ENCODE peak calls at places on chromosomes 13 and 19, in nine cellular contexts. C, S, J, H, U, A, Z, O and I are unnamed samples.

GRCh38 chr13:42275098-42275471 is 3.1 kb downstream of the AKAP11 start:
- DNase-seq in O (peak; percentile 80), C (no peak), U (no peak), J (no peak), S (peak; percentile 24), A (no peak), Z (no peak), H (no peak), I (no peak)

GRCh38 chr19:33794578-33795369 is 1.9 kb upstream of the KCTD15 start:
- DNase-seq in J (no peak), H (peak; percentile 40), S (peak; percentile 9), Z (peak; percentile 66), O (no peak), U (no peak), A (no peak), C (no peak), I (no peak)

GRCh38 chr19:55156202-55157063 is 1.1 kb downstream of the TNNI3 start:
- DNase-seq in O (peak; percentile 60), U (peak; percentile 44), S (peak; percentile 54), H (peak; percentile 63), A (no peak), Z (no peak), C (peak; percentile 89), J (no peak), I (no peak)

GRCh38 chr19:42407085-42407815 is 17.2 kb upstream of the CNFN start:
- DNase-seq in A (no peak), H (no peak), C (no peak), J (peak; percentile 33), U (no peak), O (no peak), S (no peak), Z (no peak), I (no peak)

GRCh38 chr19:48635263-48635965 is 1.8 kb downstream of the DBP start:
- DNase-seq in H (peak; percentile 77), S (peak; percentile 75), J (peak; percentile 78), A (peak; percentile 70), C (peak; percentile 73), U (no peak), Z (peak; percentile 88), O (peak; percentile 86), I (peak; percentile 95)

GRCh38 chr19:49683814-49684250 is 5.6 kb upstream of the ADM5 start:
- DNase-seq in Z (no peak), S (no peak), C (no peak), O (no peak), U (no peak), J (no peak), A (no peak), H (no peak), I (no peak)

GRCh38 chr13:110306960-110307696 is at the start of the genes COL4A1 and COL4A2:
- DNase-seq in C (peak; percentile 49), J (peak; percentile 80), H (peak; percentile 87), O (no peak), U (peak; percentile 71), Z (peak; percentile 89), A (peak; percentile 77), S (peak; percentile 79), I (no peak)

GRCh38 chr19:54209748-54210494 is 9.3 kb downstream of the RPS9 start:
- DNase-seq in S (peak; percentile 96), O (no peak), Z (peak; percentile 91), J (peak; percentile 94), A (peak; percentile 84), H (peak; percentile 80), C (peak; percentile 93), U (peak; percentile 99), I (no peak)

GRCh38 chr13:106619688-106620555 is 52.0 kb upstream of the ARGLU1 start:
- DNase-seq in Z (peak; percentile 26), H (no peak), J (no peak), O (peak; percentile 45), U (peak; percentile 81), A (no peak), S (peak; percentile 83), C (peak; percentile 51), I (no peak)

GRCh38 chr13:29771247-29771646 is 79.2 kb downstream of the UBL3 start:
- DNase-seq in O (peak; percentile 41), C (peak; percentile 36), J (no peak), H (no peak), U (peak; percentile 56), S (peak; percentile 48), Z (no peak), A (no peak), I (no peak)

GRCh38 chr19:7292950-7293794 is 1.0 kb downstream of the INSR start:
- DNase-seq in Z (peak; percentile 75), J (peak; percentile 69), A (no peak), O (peak; percentile 56), S (peak; percentile 48), C (no peak), H (peak; percentile 45), U (no peak), I (peak; percentile 83)

GRCh38 chr13:27170521-27171243 is 929 bp downstream of the USP12 start:
- DNase-seq in A (no peak), S (peak; percentile 87), J (peak; percentile 70), U (no peak), C (peak; percentile 39), O (peak; percentile 50), Z (peak; percentile 71), H (peak; percentile 36), I (peak; percentile 90)

GRCh38 chr13:26202365-26202972 is 19.6 kb downstream of the RNF6 start:
- DNase-seq in A (no peak), O (no peak), C (no peak), H (no peak), Z (no peak), J (no peak), S (peak; percentile 57), U (no peak), I (no peak)

GRCh38 chr13:53782400-53783030 is 753.9 kb downstream of the OLFM4 start:
- DNase-seq in S (peak; percentile 68), U (peak; percentile 66), J (no peak), A (no peak), Z (no peak), C (peak; percentile 35), O (peak; percentile 50), H (no peak), I (no peak)

DNA sequence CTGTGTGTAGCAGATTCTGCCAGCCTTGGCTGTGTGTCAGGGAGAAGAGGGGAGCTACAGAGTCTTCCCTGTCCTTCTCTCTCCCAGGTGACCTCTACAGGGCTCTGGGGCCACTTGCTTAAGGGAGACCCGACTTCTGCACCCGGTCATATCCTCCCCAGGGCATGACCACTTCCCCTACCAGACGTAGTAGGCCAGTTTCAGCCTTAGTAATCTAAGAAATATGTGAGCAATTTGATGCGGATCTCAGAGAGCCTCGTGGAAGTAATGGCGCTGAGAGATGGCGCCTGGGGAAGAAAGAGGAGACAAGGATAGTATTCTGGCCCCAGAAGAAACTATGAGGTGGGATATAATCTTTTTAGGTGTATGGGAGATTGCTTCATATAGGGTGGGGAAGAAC is 41.9 kb downstream of the NFIX start:
- DNase-seq in H (no peak), S (peak; percentile 92), U (peak; percentile 75), A (no peak), C (peak; percentile 27), J (peak; percentile 66), Z (no peak), O (no peak), I (no peak)
- H3K4me1 ChIP-seq in H (peaks cover 100% of the 10 kb centered on the region), S (peaks cover 94% of the 10 kb centered on the region), U (peaks cover 45% of the 10 kb centered on the region), A (peaks cover 96% of the 10 kb centered on the region), C (peaks cover 17% of the 10 kb centered on the region), J (peaks cover 8% of the 10 kb centered on the region), Z (peaks cover 44% of the 10 kb centered on the region), O (no peaks in the 10 kb centered on the region), I (peaks cover 5% of the 10 kb centered on the region)

DNA sequence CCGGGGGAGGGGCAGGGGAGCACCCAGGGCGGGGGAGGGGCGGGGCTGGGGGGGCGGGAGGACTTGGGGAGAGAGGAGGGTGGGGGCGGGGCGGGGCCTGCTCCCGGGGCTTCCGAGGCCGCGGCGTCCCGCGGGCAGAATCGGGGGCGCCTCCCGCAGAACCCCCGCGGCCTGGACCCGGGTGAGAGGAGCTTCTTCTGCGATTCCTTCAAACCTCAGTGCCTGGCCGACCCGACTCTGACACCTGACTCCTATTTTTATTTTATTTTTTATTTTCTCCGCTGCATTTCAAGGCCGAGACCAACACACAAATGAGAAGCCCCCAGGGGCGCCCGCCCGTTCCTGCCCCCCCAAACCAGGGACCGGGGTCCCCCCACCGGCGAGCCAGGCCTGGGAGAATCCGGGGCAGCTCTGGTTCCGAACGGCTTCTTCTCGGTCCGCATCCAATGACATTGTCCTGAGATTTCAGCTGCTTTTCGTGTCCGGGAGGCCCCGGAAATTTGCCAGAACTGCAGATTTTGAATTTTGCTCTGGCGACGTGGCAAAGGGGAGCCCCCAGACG is 522 bp upstream of the GRTP1 start:
- DNase-seq in H (no peak), A (no peak), Z (no peak), U (peak; percentile 9), C (no peak), J (no peak), S (peak; percentile 41), O (no peak), I (no peak)
- H3K4me1 ChIP-seq in H (peaks cover 13% of the 10 kb centered on the region), A (peaks cover 22% of the 10 kb centered on the region), Z (peaks cover 15% of the 10 kb centered on the region), U (no peaks in the 10 kb centered on the region), C (no peaks in the 10 kb centered on the region), J (no peaks in the 10 kb centered on the region), S (no peaks in the 10 kb centered on the region), O (no peaks in the 10 kb centered on the region), I (peaks cover 15% of the 10 kb centered on the region)

DNA sequence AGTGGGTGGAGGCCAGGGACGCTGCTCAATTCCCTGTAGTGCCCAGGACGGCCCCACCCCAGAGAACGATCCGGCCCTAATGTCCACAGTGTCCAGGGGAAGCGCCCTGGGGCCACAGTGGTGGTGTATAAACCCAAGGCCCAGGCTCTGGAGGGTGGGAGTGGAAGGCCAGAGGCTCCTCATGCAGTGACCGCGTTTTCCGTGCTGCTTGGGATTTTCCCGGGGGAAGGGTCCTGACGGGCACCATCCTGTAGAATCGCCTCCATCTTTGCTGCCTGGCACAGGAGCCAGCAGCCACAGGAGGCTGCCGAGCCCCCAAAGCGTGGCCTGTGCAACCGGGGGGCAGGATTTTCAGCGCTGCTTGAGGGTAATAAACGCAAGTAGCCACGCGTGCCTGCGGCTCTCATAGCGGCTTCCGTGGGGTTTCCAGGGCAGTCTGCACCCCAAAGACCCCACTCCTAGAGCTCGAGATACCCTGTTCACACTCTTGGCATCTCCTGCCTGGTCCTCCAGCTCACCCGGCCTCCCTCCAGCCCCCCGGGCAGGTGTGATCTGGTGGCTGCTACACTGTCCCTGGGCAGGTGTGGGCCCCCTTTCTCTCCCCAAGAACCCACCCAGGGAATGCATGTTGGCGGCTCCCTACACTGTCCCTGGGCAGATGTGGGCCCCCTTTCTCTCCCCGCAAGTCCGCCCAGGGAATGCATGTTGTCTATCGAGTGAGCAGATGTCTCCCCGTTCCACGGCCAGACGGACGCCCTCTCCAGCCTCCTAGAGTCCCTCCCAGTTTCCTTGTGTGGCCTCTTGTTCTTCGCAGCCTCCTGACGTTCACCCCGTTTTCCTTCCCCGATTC is 2.2 kb downstream of the NCLN start:
- DNase-seq in S (no peak), C (no peak), Z (peak; percentile 36), U (no peak), J (no peak), H (no peak), A (no peak), O (no peak), I (no peak)
- H3K4me1 ChIP-seq in S (peaks cover 10% of the 10 kb centered on the region), C (peaks cover 11% of the 10 kb centered on the region), Z (peaks cover 11% of the 10 kb centered on the region), U (peaks cover 9% of the 10 kb centered on the region), J (no peaks in the 10 kb centered on the region), H (peaks cover 44% of the 10 kb centered on the region), A (peaks cover 35% of the 10 kb centered on the region), O (peaks cover 14% of the 10 kb centered on the region), I (peaks cover 93% of the 10 kb centered on the region)

DNA sequence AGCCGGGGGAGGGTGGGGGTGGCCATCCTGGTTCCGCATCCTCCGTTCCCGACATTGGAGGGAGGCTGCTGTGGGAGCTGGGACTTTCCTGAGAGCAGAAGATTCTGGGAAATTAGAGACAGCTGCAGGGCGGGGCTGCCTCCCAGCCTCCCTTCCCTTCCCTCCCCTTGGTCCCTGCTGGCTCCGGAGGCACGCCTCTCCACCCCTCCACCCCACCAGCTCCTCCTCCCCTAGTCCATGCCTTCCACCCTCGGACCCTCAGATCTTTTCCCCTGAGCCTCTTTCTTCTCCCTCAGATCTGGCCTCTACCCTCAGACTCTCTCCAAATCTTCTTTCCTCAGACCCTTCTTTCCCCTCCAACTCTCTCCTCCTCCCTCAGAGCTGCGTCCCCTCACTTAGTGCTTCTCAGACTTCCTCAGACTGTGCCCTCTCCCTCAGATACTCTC is 3.1 kb upstream of the BCL3 start:
- DNase-seq in O (no peak), U (peak; percentile 81), C (peak; percentile 95), H (peak; percentile 86), J (peak; percentile 88), Z (peak; percentile 71), S (peak; percentile 87), A (peak; percentile 55), I (peak; percentile 84)
- H3K4me1 ChIP-seq in O (peaks cover 45% of the 10 kb centered on the region), U (peaks cover 27% of the 10 kb centered on the region), C (peaks cover 72% of the 10 kb centered on the region), H (peaks cover 90% of the 10 kb centered on the region), J (no peaks in the 10 kb centered on the region), Z (peaks cover 24% of the 10 kb centered on the region), S (peaks cover 40% of the 10 kb centered on the region), A (peaks cover 91% of the 10 kb centered on the region), I (peaks cover 94% of the 10 kb centered on the region)